ENCODE peak calls at places on chromosomes 4 and X, in five cellular contexts. I, Q, W, Y and B are unnamed samples.

GRCh38 chr4:42995343-42995944 is 102.9 kb downstream of the GRXCR1 start:
- DNase-seq in W (no peak), Y (no peak), Q (no peak), I (no peak), B (peak)

GRCh38 chrX:148574247-148574973 is 74.0 kb downstream of the AFF2 start:
- DNase-seq in I (no peak), Y (no peak), Q (no peak), W (no peak), B (no peak)

GRCh38 chrX:66203114-66203513 is 39.1 kb downstream of the HEPH start:
- DNase-seq in Y (no peak), I (no peak), W (no peak), Q (no peak), B (no peak)

GRCh38 chrX:54248309-54248708 is 65.3 kb upstream of the FAM120C start:
- DNase-seq in I (peak), W (no peak), Y (no peak), Q (no peak), B (no peak)

GRCh38 chrX:40964633-40965586 is 120.3 kb upstream of the USP9X start:
- DNase-seq in Q (no peak), I (no peak), Y (no peak), W (no peak), B (no peak)

GRCh38 chr4:159682996-159683395 is 580.1 kb downstream of the RAPGEF2 start:
- DNase-seq in I (no peak), Q (no peak), Y (no peak), W (no peak), B (no peak)

GRCh38 chr4:61924131-61924530 is 724.0 kb downstream of the ADGRL3 start:
- DNase-seq in I (no peak), Q (no peak), Y (no peak), W (no peak), B (no peak)

GRCh38 chr4:177450421-177451107 is 8.3 kb upstream of the AGA start:
- DNase-seq in I (peak), W (no peak), Q (no peak), Y (no peak), B (no peak)

GRCh38 chr4:161247831-161248230 is 916.0 kb downstream of the FSTL5 start:
- DNase-seq in W (no peak), I (no peak), Y (no peak), Q (no peak), B (no peak)

GRCh38 chr4:138510053-138510452 is 267.9 kb upstream of the SLC7A11 start:
- DNase-seq in Y (no peak), Q (no peak), I (peak), W (no peak), B (peak)

GRCh38 chr4:140213116-140213515 is 59.1 kb upstream of the MAML3 start:
- DNase-seq in W (no peak), Q (no peak), Y (peak), I (no peak), B (no peak)

GRCh38 chrX:46620505-46620904 is 46.9 kb downstream of the CHST7 start:
- DNase-seq in Q (no peak), W (no peak), Y (no peak), I (no peak), B (no peak)

GRCh38 chr4:87679449-87680169 is 29.5 kb downstream of the DMP1 start:
- DNase-seq in Y (peak), Q (no peak), I (peak), W (no peak), B (no peak)

GRCh38 chrX:9467181-9467580 is 2.3 kb downstream of the TBL1X start:
- DNase-seq in I (no peak), Q (no peak), W (no peak), Y (no peak), B (no peak)

GRCh38 chrX:125422986-125423385 is 103.3 kb downstream of the TEX13C start:
- DNase-seq in W (no peak), I (no peak), Q (no peak), Y (no peak), B (no peak)

GRCh38 chr4:110055014-110055768 is 142.5 kb downstream of the EGF start:
- DNase-seq in Y (no peak), I (peak), W (no peak), Q (no peak), B (no peak)

GRCh38 chr4:181157647-181158046 is 1085.6 kb upstream of the TENM3 start:
- DNase-seq in Y (no peak), Q (no peak), W (no peak), I (no peak), B (no peak)